ENCODE peak calls at places on chromosomes 4 and X, in ten cellular contexts. V is AG08396; X is NCI-H524; D is germinal center; W is lung microvascular endothelial cell; Q is central memory CD8-positive, alpha-beta T cell; N is head of caudate nucleus; G is memory B cell; Y is GM23338; U is neural progenitor cell. F is an unnamed sample.

GRCh38 chrX:112834016-112834855 is 6.4 kb downstream of the AMOT start:
- DNase-seq in V (peak), X (no peak), D (no peak), W (no peak), Q (no peak), N (no peak), G (no peak), Y (no peak), U (peak), F (peak)

GRCh38 chr4:80033581-80033980 is 39.4 kb downstream of the ANTXR2 start:
- DNase-seq in V (no peak), X (no peak), D (no peak), W (no peak), Q (no peak), N (no peak), G (no peak), Y (peak), U (no peak), F (no peak)

GRCh38 chr4:147901388-147901787 is 169.5 kb downstream of the ARHGAP10 start:
- DNase-seq in V (no peak), X (no peak), D (no peak), W (no peak), Q (no peak), N (no peak), G (no peak), Y (no peak), U (no peak), F (no peak)

GRCh38 chr4:73836373-73837269 is at the start of gene CXCL6:
- DNase-seq in V (peak), X (no peak), D (no peak), W (peak), Q (no peak), N (peak), G (no peak), Y (peak), U (peak), F (no peak)

GRCh38 chr4:110926841-110927400 is 304.0 kb upstream of the PITX2 start:
- DNase-seq in V (no peak), X (no peak), D (no peak), W (no peak), Q (no peak), N (no peak), G (no peak), Y (no peak), U (no peak), F (no peak)

GRCh38 chr4:113285512-113285911 is 236.1 kb downstream of the ANK2 start:
- DNase-seq in V (no peak), X (no peak), D (no peak), W (no peak), Q (no peak), N (no peak), G (no peak), Y (no peak), U (no peak), F (no peak)

GRCh38 chrX:72395252-72395651 is 89.5 kb upstream of the CITED1 start:
- DNase-seq in V (no peak), X (no peak), D (no peak), W (no peak), Q (no peak), N (no peak), G (no peak), Y (no peak), U (no peak), F (peak)

GRCh38 chr4:37922323-37922722 is 31.4 kb downstream of the TBC1D1 start:
- DNase-seq in V (no peak), X (no peak), D (no peak), W (no peak), Q (no peak), N (no peak), G (no peak), Y (no peak), U (no peak), F (peak)

GRCh38 chrX:53093177-53093655 is 726 bp upstream of the KANTR start:
- DNase-seq in V (peak), X (peak), D (peak), W (peak), Q (peak), N (peak), G (peak), Y (peak), U (peak), F (peak)

GRCh38 chrX:75746891-75747639 is 38.0 kb downstream of the MAGEE2 start:
- DNase-seq in V (peak), X (peak), D (peak), W (peak), Q (no peak), N (peak), G (peak), Y (peak), U (peak), F (peak)

GRCh38 chr4:53943345-53944085 is 120.9 kb downstream of the CHIC2 start:
- DNase-seq in V (peak), X (peak), D (no peak), W (peak), Q (no peak), N (no peak), G (no peak), Y (no peak), U (no peak), F (peak)

GRCh38 chr4:30714408-30715031 is 5.6 kb upstream of the PCDH7 start:
- DNase-seq in V (peak), X (no peak), D (no peak), W (peak), Q (no peak), N (peak), G (no peak), Y (peak), U (peak), F (peak)

GRCh38 chr4:18676136-18676922 is 654.8 kb upstream of the LCORL start:
- DNase-seq in V (no peak), X (no peak), D (no peak), W (no peak), Q (no peak), N (no peak), G (no peak), Y (no peak), U (no peak), F (no peak)

GRCh38 chr4:43251760-43252317 is 359.3 kb downstream of the GRXCR1 start:
- DNase-seq in V (no peak), X (peak), D (no peak), W (no peak), Q (no peak), N (no peak), G (no peak), Y (no peak), U (no peak), F (peak)

GRCh38 chr4:152780267-152780811 is 585 bp downstream of the ARFIP1 start:
- DNase-seq in V (peak), X (peak), D (no peak), W (peak), Q (no peak), N (no peak), G (no peak), Y (peak), U (peak), F (peak)

GRCh38 chr4:106048250-106048931 is 153.1 kb downstream of the NPNT start:
- DNase-seq in V (peak), X (no peak), D (no peak), W (peak), Q (no peak), N (no peak), G (no peak), Y (no peak), U (peak), F (no peak)

GRCh38 chrX:40140706-40141499 is 43.1 kb upstream of the BCOR start:
- DNase-seq in V (peak), X (no peak), D (no peak), W (no peak), Q (no peak), N (no peak), G (no peak), Y (peak), U (peak), F (no peak)

GRCh38 chr4:10033191-10033881 is 12.0 kb upstream of the SLC2A9 start:
- DNase-seq in V (peak), X (peak), D (peak), W (no peak), Q (no peak), N (no peak), G (no peak), Y (no peak), U (no peak), F (peak)

GRCh38 chrX:97704474-97704873 is 820.8 kb downstream of the RPA4 start:
- DNase-seq in V (no peak), X (no peak), D (no peak), W (no peak), Q (no peak), N (no peak), G (no peak), Y (no peak), U (no peak), F (no peak)

GRCh38 chr4:105280338-105280809 is 133.7 kb downstream of the TET2 start:
- DNase-seq in V (peak), X (no peak), D (no peak), W (no peak), Q (no peak), N (no peak), G (no peak), Y (no peak), U (no peak), F (peak)

F was measured in RPMI7951.